ENCODE peak calls at places on chromosomes 2 and 18, in six cellular contexts. I is left ventricle myocardium inferior; F is A549; N is CD8-positive, alpha-beta T cell; S is PC-3; K is neural progenitor cell. J is an unnamed sample.

GRCh38 chr2:204545861-204546773 is 842 bp downstream of the PARD3B start:
- DNase-seq in I (no peak), F (no peak), N (no peak), S (peak; percentile 33), K (no peak), J (peak; percentile 26)

GRCh38 chr2:40606862-40607261 is 155.0 kb upstream of the SLC8A1 start:
- DNase-seq in I (no peak), F (no peak), N (no peak), S (peak; percentile 55), K (no peak), J (no peak)

GRCh38 chr2:40690036-40690435 is 238.1 kb upstream of the SLC8A1 start:
- DNase-seq in I (no peak), F (no peak), N (no peak), S (no peak), K (no peak), J (no peak)

GRCh38 chr2:177635696-177636095 is 243.1 kb downstream of the AGPS start:
- DNase-seq in I (no peak), F (no peak), N (no peak), S (no peak), K (no peak), J (no peak)

GRCh38 chr2:181790716-181791649 is 100.5 kb upstream of the ITPRID2 start:
- DNase-seq in I (no peak), F (peak; percentile 68), N (peak; percentile 17), S (peak; percentile 95), K (no peak), J (peak; percentile 77)

GRCh38 chr2:229443141-229443540 is 172.1 kb upstream of the PID1 start:
- DNase-seq in I (no peak), F (no peak), N (no peak), S (no peak), K (no peak), J (no peak)

GRCh38 chr18:74292541-74292858 is 737 bp upstream of the CYB5A start:
- DNase-seq in I (no peak), F (no peak), N (no peak), S (no peak), K (no peak), J (no peak)

GRCh38 chr18:11118051-11118450 is 31.3 kb downstream of the PIEZO2 start:
- DNase-seq in I (no peak), F (no peak), N (no peak), S (no peak), K (no peak), J (no peak)

GRCh38 chr2:68320118-68320641 is 431 bp upstream of the CNRIP1 start:
- DNase-seq in I (no peak), F (no peak), N (no peak), S (peak; percentile 75), K (peak; percentile 59), J (peak; percentile 27)

GRCh38 chr18:1104265-1104792 is 199.7 kb downstream of the ADCYAP1 start:
- DNase-seq in I (no peak), F (no peak), N (no peak), S (peak; percentile 64), K (no peak), J (no peak)

GRCh38 chr2:198309673-198310280 is 505.4 kb downstream of the PLCL1 start:
- DNase-seq in I (no peak), F (peak; percentile 37), N (peak; percentile 32), S (peak; percentile 74), K (peak; percentile 61), J (no peak)

GRCh38 chr2:105396254-105397024 is 2.4 kb downstream of the FHL2 start:
- DNase-seq in I (no peak), F (peak; percentile 85), N (no peak), S (peak; percentile 100), K (no peak), J (peak; percentile 92)

GRCh38 chr2:236177604-236177966 is 9.4 kb upstream of the GBX2 start:
- DNase-seq in I (peak; percentile 39), F (peak; percentile 89), N (no peak), S (peak; percentile 49), K (peak; percentile 87), J (no peak)

GRCh38 chr2:100390001-100390940 is 27.2 kb downstream of the CHST10 start:
- DNase-seq in I (no peak), F (no peak), N (no peak), S (no peak), K (no peak), J (peak; percentile 28)

GRCh38 chr2:181197140-181197760 is 216.8 kb downstream of the UBE2E3 start:
- DNase-seq in I (no peak), F (no peak), N (no peak), S (peak; percentile 84), K (no peak), J (no peak)

GRCh38 chr2:133371286-133371685 is 197.0 kb downstream of the NCKAP5 start:
- DNase-seq in I (no peak), F (no peak), N (no peak), S (no peak), K (no peak), J (no peak)

GRCh38 chr2:64448069-64448468 is 5.9 kb upstream of the LGALSL start:
- DNase-seq in I (no peak), F (no peak), N (no peak), S (no peak), K (peak; percentile 37), J (no peak)

GRCh38 chr18:74412106-74412880 is 44.8 kb downstream of the DIPK1C start:
- DNase-seq in I (no peak), F (no peak), N (no peak), S (no peak), K (peak; percentile 84), J (no peak)

DNA sequence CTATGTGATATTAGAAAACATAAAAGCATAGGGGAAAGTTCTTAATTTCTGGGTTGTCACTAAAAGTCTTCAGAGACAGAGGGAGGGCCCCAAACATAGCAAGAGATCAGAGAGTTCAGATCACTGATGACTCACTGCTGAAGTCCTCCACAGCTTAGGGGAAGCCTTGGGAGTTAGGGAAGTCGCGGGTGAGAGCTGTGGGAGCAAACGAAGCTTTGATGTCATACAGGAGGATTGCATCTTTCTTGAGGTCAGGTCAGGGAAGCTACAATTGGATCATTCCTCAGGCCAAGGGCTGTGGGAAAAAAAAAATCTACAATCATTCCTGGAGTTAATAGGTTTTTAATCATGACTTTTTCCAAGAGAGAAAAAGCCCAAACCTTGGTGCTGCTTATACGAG is 96.2 kb downstream of the COPS8 start:
- DNase-seq in I (no peak), F (peak; percentile 52), N (no peak), S (no peak), K (no peak), J (peak; percentile 79)
- H3K4me3 ChIP-seq in I (no peak overlapping the region), F (no peak overlapping the region), N (no peak overlapping the region), S (no peak overlapping the region), K (no peak overlapping the region), J (no peak overlapping the region)

DNA sequence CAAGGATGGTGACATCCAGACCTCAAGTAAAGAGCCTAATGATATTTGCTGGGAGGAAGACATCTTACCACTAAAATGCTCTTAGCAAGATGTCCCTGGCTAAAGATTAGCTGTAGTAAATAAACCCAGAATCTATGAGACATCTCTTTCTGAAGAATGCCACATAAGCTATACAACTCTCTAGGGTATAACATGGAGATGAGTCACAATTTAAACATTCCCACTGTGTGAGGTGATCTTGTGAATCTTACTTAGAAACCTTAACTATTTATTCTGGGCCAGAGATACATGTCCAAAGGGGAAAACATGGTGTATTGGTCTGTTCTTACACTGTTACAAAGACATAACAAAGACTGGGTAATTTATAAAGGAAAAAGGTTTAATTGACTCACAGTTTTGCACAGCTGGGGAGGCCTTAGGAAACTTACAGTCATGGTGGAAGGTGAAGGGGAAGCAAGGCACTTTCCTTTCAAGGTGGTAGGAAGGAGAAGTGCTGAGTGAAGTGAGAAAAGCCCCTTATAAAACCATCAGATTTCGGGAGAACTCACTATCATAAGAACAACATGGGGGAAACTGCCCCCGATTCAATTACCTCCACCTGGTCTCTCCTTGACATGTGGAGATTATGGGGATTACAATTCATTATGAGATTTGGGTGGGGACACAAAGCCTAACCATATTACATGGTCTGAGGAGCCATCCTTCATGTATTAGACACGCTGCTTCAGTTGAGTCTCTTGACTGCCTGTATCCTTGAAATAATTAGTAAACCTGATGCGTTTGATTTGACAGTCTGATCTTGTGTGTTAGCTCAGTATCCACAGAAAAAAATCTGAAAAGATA is 17.1 kb downstream of the KRCC1 start:
- DNase-seq in I (no peak), F (peak; percentile 46), N (no peak), S (peak; percentile 93), K (no peak), J (peak; percentile 91)
- H3K27ac ChIP-seq in I (no peak overlapping the region), F (peak overlapping the region; percentile 71), N (no peak overlapping the region), S (peak overlapping the region; percentile 91), K (no peak overlapping the region), J (peak overlapping the region; percentile 73)

DNA sequence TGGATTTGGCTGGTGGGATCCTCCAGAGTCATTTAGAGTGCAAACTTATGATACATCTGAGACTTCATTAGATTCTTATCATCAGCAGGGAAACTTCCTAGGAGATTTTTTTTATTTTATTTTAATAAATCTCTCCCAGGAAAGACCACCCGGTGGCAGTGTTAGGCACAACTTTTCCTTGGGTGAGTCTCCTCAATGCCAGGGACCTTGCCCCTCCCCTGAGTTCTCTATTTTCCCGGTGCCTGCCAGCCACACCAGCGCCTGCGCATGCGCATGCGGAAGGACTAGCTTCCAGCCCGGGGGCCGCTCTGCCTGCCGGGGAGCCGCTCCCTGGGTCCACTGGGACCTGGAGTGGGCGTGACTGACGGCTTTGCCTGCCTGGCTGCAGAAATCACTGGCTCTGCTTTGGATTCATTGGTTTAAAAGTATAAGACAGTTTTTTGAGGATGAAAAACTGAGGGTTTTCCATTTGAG is 86.6 kb downstream of the TMEM182 start:
- DNase-seq in I (peak; percentile 85), F (peak; percentile 65), N (no peak), S (peak; percentile 28), K (peak; percentile 95), J (peak; percentile 37)
- H3K4me3 ChIP-seq in I (peak overlapping the region; percentile 58), F (peak overlapping the region; percentile 35), N (no peak overlapping the region), S (no peak overlapping the region), K (peak overlapping the region; percentile 20), J (no peak overlapping the region)

GRCh38 chr2:166360906-166361305 is 14.8 kb downstream of the SCN9A start:
- DNase-seq in I (no peak), F (no peak), N (no peak), S (no peak), K (no peak), J (no peak)

GRCh38 chr2:166365239-166365638 is 10.5 kb downstream of the SCN9A start:
- DNase-seq in I (no peak), F (no peak), N (no peak), S (no peak), K (no peak), J (no peak)

GRCh38 chr2:166364476-166365161 is 11.1 kb downstream of the SCN9A start:
- DNase-seq in I (no peak), F (no peak), N (no peak), S (no peak), K (no peak), J (no peak)

GRCh38 chr2:166360426-166360825 is 15.3 kb downstream of the SCN9A start:
- DNase-seq in I (no peak), F (no peak), N (no peak), S (no peak), K (no peak), J (no peak)

DNA sequence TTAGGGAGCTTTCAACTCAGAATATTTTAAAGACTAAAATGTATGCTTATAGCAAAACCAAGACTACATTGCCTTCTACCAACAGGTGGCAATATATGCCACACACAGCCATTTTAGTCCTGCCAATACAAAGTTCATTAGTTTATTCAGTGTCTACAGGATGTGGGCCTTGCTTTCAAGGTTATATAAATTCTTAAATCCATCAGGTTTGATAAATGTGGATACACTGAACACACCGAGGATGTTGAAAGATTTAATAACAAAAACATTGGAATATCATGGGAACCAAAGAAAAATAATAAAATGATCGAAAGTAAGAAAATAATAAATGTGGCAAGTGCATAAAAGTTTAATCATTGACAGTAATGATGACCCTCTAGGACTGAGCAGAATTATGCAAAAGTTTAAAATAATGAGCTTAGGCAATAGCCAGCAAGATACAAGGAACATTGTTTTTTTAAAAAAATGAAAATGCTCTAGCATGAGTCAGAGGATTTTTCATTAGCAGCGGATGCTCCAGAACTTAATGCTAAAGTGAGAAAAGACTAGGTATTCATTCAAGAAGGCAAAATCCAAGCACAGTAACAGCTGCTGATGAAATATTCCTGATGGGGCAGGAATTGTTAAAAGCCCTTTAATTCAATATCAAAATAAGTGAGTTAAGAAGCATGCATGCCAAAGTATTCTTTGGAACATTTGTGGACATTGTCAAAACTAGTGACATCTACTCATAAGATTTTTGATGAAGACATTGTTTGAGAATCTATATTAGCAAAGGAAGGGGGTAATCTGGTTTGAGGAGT is 14.2 kb downstream of the SCN9A start:
- DNase-seq in I (no peak), F (no peak), N (no peak), S (peak; percentile 73), K (peak; percentile 43), J (no peak)
- H3K27ac ChIP-seq in I (no peak overlapping the region), F (peak overlapping the region; percentile 72), N (no peak overlapping the region), S (no peak overlapping the region), K (no peak overlapping the region), J (no peak overlapping the region)

J was measured in SJSA1.